ENCODE peak calls at places on chromosome 15, in eight cellular contexts. One of them, this sample, is unnamed.

GRCh38 chr15:71197620-71198019 is 82.3 kb downstream of the THSD4 start:
- DNase-seq in naive thymus-derived CD4-positive, alpha-beta T cell: no peak
- DNase-seq in Calu3: no peak
- DNase-seq in hypothalamus: no peak
- DNase-seq in cardiac fibroblast: no peak
- DNase-seq in GM12892: no peak
- DNase-seq in AG09309: no peak
- DNase-seq in renal cortical epithelial cell: no peak
- DNase-seq in this sample: no peak

GRCh38 chr15:68578175-68578959 is 426 bp upstream of the CORO2B start:
- DNase-seq in naive thymus-derived CD4-positive, alpha-beta T cell: no peak
- DNase-seq in cardiac fibroblast: peak
- DNase-seq in AG09309: peak
- DNase-seq in Calu3: peak
- DNase-seq in GM12892: no peak
- DNase-seq in hypothalamus: peak
- DNase-seq in renal cortical epithelial cell: no peak
- DNase-seq in this sample: no peak

GRCh38 chr15:98503970-98504369 is 144.4 kb upstream of the IGF1R start:
- DNase-seq in AG09309: peak
- DNase-seq in cardiac fibroblast: peak
- DNase-seq in renal cortical epithelial cell: no peak
- DNase-seq in hypothalamus: no peak
- DNase-seq in naive thymus-derived CD4-positive, alpha-beta T cell: no peak
- DNase-seq in GM12892: no peak
- DNase-seq in Calu3: no peak
- DNase-seq in this sample: no peak

GRCh38 chr15:65870889-65871533 is 1.7 kb downstream of the RAB11A start:
- DNase-seq in cardiac fibroblast: peak
- DNase-seq in AG09309: no peak
- DNase-seq in Calu3: peak
- DNase-seq in naive thymus-derived CD4-positive, alpha-beta T cell: no peak
- DNase-seq in GM12892: peak
- DNase-seq in hypothalamus: no peak
- DNase-seq in renal cortical epithelial cell: peak
- DNase-seq in this sample: no peak

GRCh38 chr15:74132681-74133070 is 2.3 kb downstream of the ISLR2 start:
- DNase-seq in cardiac fibroblast: peak
- DNase-seq in AG09309: no peak
- DNase-seq in GM12892: no peak
- DNase-seq in renal cortical epithelial cell: no peak
- DNase-seq in Calu3: no peak
- DNase-seq in hypothalamus: no peak
- DNase-seq in naive thymus-derived CD4-positive, alpha-beta T cell: no peak
- DNase-seq in this sample: no peak

GRCh38 chr15:90642464-90643300 is 74.5 kb upstream of the BLM start:
- DNase-seq in cardiac fibroblast: no peak
- DNase-seq in renal cortical epithelial cell: no peak
- DNase-seq in naive thymus-derived CD4-positive, alpha-beta T cell: no peak
- DNase-seq in GM12892: no peak
- DNase-seq in Calu3: no peak
- DNase-seq in AG09309: no peak
- DNase-seq in hypothalamus: no peak
- DNase-seq in this sample: no peak

GRCh38 chr15:58307313-58307961 is 124.4 kb upstream of the LIPC start:
- DNase-seq in hypothalamus: no peak
- DNase-seq in AG09309: peak
- DNase-seq in cardiac fibroblast: peak
- DNase-seq in Calu3: no peak
- DNase-seq in GM12892: no peak
- DNase-seq in renal cortical epithelial cell: peak
- DNase-seq in naive thymus-derived CD4-positive, alpha-beta T cell: no peak
- DNase-seq in this sample: no peak

GRCh38 chr15:98548172-98548971 is 100.0 kb upstream of the IGF1R start:
- DNase-seq in GM12892: no peak
- DNase-seq in naive thymus-derived CD4-positive, alpha-beta T cell: peak
- DNase-seq in cardiac fibroblast: peak
- DNase-seq in hypothalamus: peak
- DNase-seq in Calu3: peak
- DNase-seq in renal cortical epithelial cell: peak
- DNase-seq in AG09309: no peak
- DNase-seq in this sample: no peak

GRCh38 chr15:48330045-48330840 is 986 bp upstream of the DUT start:
- DNase-seq in naive thymus-derived CD4-positive, alpha-beta T cell: no peak
- DNase-seq in Calu3: no peak
- DNase-seq in GM12892: no peak
- DNase-seq in hypothalamus: no peak
- DNase-seq in renal cortical epithelial cell: peak
- DNase-seq in AG09309: no peak
- DNase-seq in cardiac fibroblast: peak
- DNase-seq in this sample: no peak

GRCh38 chr15:38186505-38186904 is 66.1 kb upstream of the SPRED1 start:
- DNase-seq in renal cortical epithelial cell: no peak
- DNase-seq in AG09309: no peak
- DNase-seq in Calu3: no peak
- DNase-seq in naive thymus-derived CD4-positive, alpha-beta T cell: no peak
- DNase-seq in cardiac fibroblast: no peak
- DNase-seq in hypothalamus: no peak
- DNase-seq in GM12892: no peak
- DNase-seq in this sample: no peak

GRCh38 chr15:61621146-61621545 is 392.0 kb upstream of the RORA start:
- DNase-seq in GM12892: no peak
- DNase-seq in AG09309: no peak
- DNase-seq in renal cortical epithelial cell: no peak
- DNase-seq in hypothalamus: peak
- DNase-seq in cardiac fibroblast: peak
- DNase-seq in naive thymus-derived CD4-positive, alpha-beta T cell: no peak
- DNase-seq in Calu3: peak
- DNase-seq in this sample: no peak

GRCh38 chr15:69666441-69666882 is 213.8 kb downstream of the RPLP1 start:
- DNase-seq in cardiac fibroblast: peak
- DNase-seq in hypothalamus: no peak
- DNase-seq in AG09309: no peak
- DNase-seq in naive thymus-derived CD4-positive, alpha-beta T cell: no peak
- DNase-seq in GM12892: peak
- DNase-seq in renal cortical epithelial cell: no peak
- DNase-seq in Calu3: no peak
- DNase-seq in this sample: no peak

GRCh38 chr15:92663250-92663951 is 7.8 kb upstream of the FAM174B start:
- DNase-seq in cardiac fibroblast: no peak
- DNase-seq in AG09309: no peak
- DNase-seq in renal cortical epithelial cell: no peak
- DNase-seq in Calu3: no peak
- DNase-seq in GM12892: no peak
- DNase-seq in hypothalamus: no peak
- DNase-seq in naive thymus-derived CD4-positive, alpha-beta T cell: no peak
- DNase-seq in this sample: no peak

GRCh38 chr15:65638681-65639089 is 16.9 kb downstream of the SLC24A1 start:
- DNase-seq in AG09309: peak
- DNase-seq in hypothalamus: no peak
- DNase-seq in naive thymus-derived CD4-positive, alpha-beta T cell: peak
- DNase-seq in renal cortical epithelial cell: peak
- DNase-seq in Calu3: peak
- DNase-seq in GM12892: peak
- DNase-seq in cardiac fibroblast: peak
- DNase-seq in this sample: peak

GRCh38 chr15:81111510-81112375 is 22.3 kb upstream of the CFAP161 start:
- DNase-seq in GM12892: peak
- DNase-seq in renal cortical epithelial cell: no peak
- DNase-seq in Calu3: no peak
- DNase-seq in cardiac fibroblast: peak
- DNase-seq in hypothalamus: no peak
- DNase-seq in naive thymus-derived CD4-positive, alpha-beta T cell: no peak
- DNase-seq in AG09309: no peak
- DNase-seq in this sample: peak

GRCh38 chr15:31263751-31264533 is 62.7 kb upstream of the KLF13 start:
- DNase-seq in naive thymus-derived CD4-positive, alpha-beta T cell: peak
- DNase-seq in hypothalamus: peak
- DNase-seq in cardiac fibroblast: no peak
- DNase-seq in renal cortical epithelial cell: peak
- DNase-seq in GM12892: no peak
- DNase-seq in Calu3: peak
- DNase-seq in AG09309: no peak
- DNase-seq in this sample: no peak

GRCh38 chr15:43893956-43894355 is 67.2 kb downstream of the WDR76 start:
- DNase-seq in hypothalamus: no peak
- DNase-seq in GM12892: no peak
- DNase-seq in cardiac fibroblast: no peak
- DNase-seq in renal cortical epithelial cell: no peak
- DNase-seq in naive thymus-derived CD4-positive, alpha-beta T cell: no peak
- DNase-seq in AG09309: no peak
- DNase-seq in Calu3: no peak
- DNase-seq in this sample: no peak

GRCh38 chr15:70699873-70700272 is 63.5 kb downstream of the UACA start:
- DNase-seq in GM12892: no peak
- DNase-seq in renal cortical epithelial cell: no peak
- DNase-seq in hypothalamus: no peak
- DNase-seq in naive thymus-derived CD4-positive, alpha-beta T cell: no peak
- DNase-seq in cardiac fibroblast: peak
- DNase-seq in Calu3: no peak
- DNase-seq in AG09309: no peak
- DNase-seq in this sample: no peak

GRCh38 chr15:51678081-51678480 is 3.2 kb upstream of the SCG3 start:
- DNase-seq in Calu3: no peak
- DNase-seq in AG09309: no peak
- DNase-seq in cardiac fibroblast: peak
- DNase-seq in naive thymus-derived CD4-positive, alpha-beta T cell: no peak
- DNase-seq in GM12892: no peak
- DNase-seq in hypothalamus: no peak
- DNase-seq in renal cortical epithelial cell: no peak
- DNase-seq in this sample: no peak

GRCh38 chr15:76177491-76178040 is 117.8 kb downstream of the TMEM266 start:
- DNase-seq in GM12892: no peak
- DNase-seq in renal cortical epithelial cell: no peak
- DNase-seq in AG09309: peak
- DNase-seq in naive thymus-derived CD4-positive, alpha-beta T cell: no peak
- DNase-seq in cardiac fibroblast: peak
- DNase-seq in hypothalamus: no peak
- DNase-seq in Calu3: peak
- DNase-seq in this sample: no peak

GRCh38 chr15:68400066-68400456 is 31.9 kb downstream of the ITGA11 start:
- DNase-seq in renal cortical epithelial cell: peak
- DNase-seq in AG09309: no peak
- DNase-seq in naive thymus-derived CD4-positive, alpha-beta T cell: no peak
- DNase-seq in Calu3: no peak
- DNase-seq in GM12892: no peak
- DNase-seq in hypothalamus: no peak
- DNase-seq in cardiac fibroblast: peak
- DNase-seq in this sample: no peak

This sample was measured in GM18507.